ENCODE peak calls at places on chromosomes 12 and 14, in four cellular contexts. P is heart left ventricle, M is uterus, U is ovary. B is an unnamed sample.

GRCh38 chr12:103771466-103771865 is 69.6 kb downstream of the NT5DC3 start:
- DNase-seq in P (no peak), M (peak), U (peak), B (peak)

GRCh38 chr12:117155278-117156060 is 34.8 kb downstream of the FBXO21 start:
- DNase-seq in P (peak), M (no peak), U (peak), B (peak)

GRCh38 chr12:85036736-85037135 is 585 bp downstream of the LRRIQ1 start:
- DNase-seq in P (no peak), M (no peak), U (no peak), B (no peak)

GRCh38 chr12:30796508-30796780 is 41.7 kb upstream of the CAPRIN2 start:
- DNase-seq in P (no peak), M (no peak), U (peak), B (peak)

GRCh38 chr12:113407931-113408585 is 4.4 kb upstream of the SDS start:
- DNase-seq in P (no peak), M (no peak), U (no peak), B (no peak)

GRCh38 chr12:71746983-71747611 is 7.6 kb upstream of the RAB21 start:
- DNase-seq in P (peak), M (peak), U (peak), B (peak)

GRCh38 chr14:68349900-68350323 is 443.0 kb downstream of the ZFP36L1 start:
- DNase-seq in P (no peak), M (no peak), U (no peak), B (peak)

GRCh38 chr14:68147331-68147730 is 327.8 kb downstream of the RAD51B start:
- DNase-seq in P (no peak), M (no peak), U (no peak), B (no peak)

GRCh38 chr12:114902665-114903393 is 218.9 kb upstream of the TBX3 start:
- DNase-seq in P (no peak), M (no peak), U (no peak), B (no peak)

GRCh38 chr12:1936406-1937320 is 18.2 kb upstream of the CACNA2D4 start:
- DNase-seq in P (peak), M (peak), U (peak), B (peak)

GRCh38 chr14:58699656-58700055 is 61.9 kb downstream of the DACT1 start:
- DNase-seq in P (no peak), M (no peak), U (no peak), B (no peak)

GRCh38 chr12:7362734-7363133 is 58.9 kb downstream of the ACSM4 start:
- DNase-seq in P (no peak), M (no peak), U (no peak), B (no peak)

GRCh38 chr14:75563931-75564330 is 14.5 kb upstream of the FLVCR2 start:
- DNase-seq in P (no peak), M (no peak), U (no peak), B (no peak)

GRCh38 chr12:113221997-113222729 is 899 bp downstream of the TPCN1 start:
- DNase-seq in P (no peak), M (no peak), U (no peak), B (no peak)

GRCh38 chr14:100056964-100057817 is 8.0 kb upstream of the EVL start:
- DNase-seq in P (no peak), M (no peak), U (no peak), B (no peak)

GRCh38 chr12:121053706-121054105 is 14.7 kb upstream of the OASL start:
- DNase-seq in P (no peak), M (no peak), U (no peak), B (no peak)

GRCh38 chr14:64937821-64938193 is 4.7 kb downstream of the GPX2 start:
- DNase-seq in P (no peak), M (no peak), U (no peak), B (no peak)
- TF ChIP-seq CTCF in P (no peak), M (no peak), U (no peak), B (no peak)

GRCh38 chr14:102086346-102086971 is 385 bp downstream of the HSP90AA1 start:
- DNase-seq in P (peak), M (peak), U (no peak), B (peak)

GRCh38 chr14:102089621-102090343 is 2.9 kb upstream of the HSP90AA1 start:
- DNase-seq in P (no peak), M (no peak), U (no peak), B (no peak)

GRCh38 chr14:102086972-102087761 is at the start of gene HSP90AA1:
- DNase-seq in P (peak), M (peak), U (peak), B (peak)

GRCh38 chr14:102087762-102088011 is 843 bp upstream of the HSP90AA1 start:
- DNase-seq in P (no peak), M (no peak), U (no peak), B (peak)

DNA sequence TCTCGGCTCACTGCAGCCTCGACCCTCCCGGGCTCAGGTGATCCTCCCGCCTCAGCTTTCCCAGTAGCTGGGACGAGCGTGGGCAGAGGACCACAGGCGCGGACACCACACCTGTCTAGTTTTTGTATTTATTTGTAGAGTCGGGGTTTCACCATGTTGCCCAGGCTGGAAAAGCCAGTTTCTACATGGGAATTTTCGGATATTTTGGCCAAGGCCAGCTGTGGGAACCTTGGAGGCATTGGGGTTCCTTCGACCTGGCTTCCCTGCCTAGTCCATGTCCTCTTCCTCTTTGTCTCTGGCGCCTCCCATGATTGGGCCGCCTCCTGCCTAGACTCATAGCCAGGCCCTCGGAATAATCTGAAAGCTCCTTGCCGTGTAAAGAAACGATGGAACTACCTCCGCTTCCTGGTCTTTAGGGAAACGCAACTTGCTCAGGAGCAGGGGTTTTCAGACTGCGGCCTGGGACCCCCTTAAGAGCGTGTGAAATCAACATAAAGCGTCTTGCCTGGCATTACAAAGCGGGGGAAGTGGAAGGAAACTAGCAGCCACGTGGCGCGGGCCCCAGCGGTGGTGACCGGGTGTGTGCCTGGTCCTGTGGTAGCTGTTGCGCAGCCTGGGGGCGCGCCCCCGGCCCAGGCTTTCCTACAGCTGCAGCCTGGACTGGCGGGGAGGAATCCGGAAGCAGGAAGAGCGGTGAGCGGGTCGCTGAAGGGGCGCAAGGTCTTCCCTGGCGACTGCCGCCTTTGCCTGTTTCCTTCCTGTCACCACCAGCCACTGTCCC is 1.4 kb upstream of the HSP90AA1 start:
- DNase-seq in P (peak), M (peak), U (peak), B (peak)
- TF ChIP-seq POLR2A in P (no peak), M (no peak), U (no peak), B (no peak)

GRCh38 chr12:67942704-67943103 is 46.5 kb upstream of the IFNG-AS1 start:
- DNase-seq in P (no peak), M (no peak), U (no peak), B (no peak)
- H3K27ac ChIP-seq in P (no peak), M (peak), U (no peak), B (no peak)

GRCh38 chr12:131091413-131091975 is 137.8 kb downstream of the ADGRD1 start:
- DNase-seq in P (peak), M (peak), U (peak), B (no peak)
- TF ChIP-seq CTCF in P (no peak), M (no peak), U (no peak), B (no peak)

DNA sequence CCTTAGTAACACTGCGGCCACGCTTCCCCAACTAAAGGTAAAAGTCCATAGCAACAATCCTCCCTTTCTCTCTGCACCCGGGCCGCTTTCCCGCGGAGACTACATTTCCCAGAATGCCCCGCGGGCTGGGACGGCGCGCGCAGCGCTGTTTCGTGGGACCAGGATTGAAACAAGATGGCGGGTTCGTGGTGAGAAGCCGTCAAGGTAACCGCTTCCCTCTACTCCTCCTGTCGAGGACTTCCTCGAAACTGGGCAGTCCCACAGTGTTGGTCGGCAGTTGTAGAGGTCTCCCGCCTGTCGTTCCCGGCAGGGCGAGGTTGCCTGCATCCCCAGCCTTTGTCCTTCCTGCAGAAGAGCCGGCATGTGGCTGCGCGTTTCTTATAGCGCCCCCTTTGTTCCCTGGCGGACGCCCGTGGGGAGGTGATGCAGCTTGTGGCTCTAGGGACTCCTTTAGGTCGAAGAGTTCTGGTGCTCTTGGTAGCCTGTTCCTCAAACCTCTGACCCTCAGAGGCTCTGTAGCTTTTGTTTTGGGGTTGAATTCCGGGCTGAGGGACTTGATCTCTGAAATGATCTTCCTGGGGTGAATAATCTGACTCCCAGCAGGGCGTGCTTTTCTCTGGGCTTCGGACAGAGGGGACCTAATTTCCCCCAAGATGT is at the start of gene MRPL42:
- DNase-seq in P (peak), M (peak), U (peak), B (peak)
- TF ChIP-seq POLR2A in P (peak), M (peak), U (peak), B (peak)

GRCh38 chr14:25010471-25010870 is 39.5 kb downstream of the STXBP6 start:
- DNase-seq in P (no peak), M (no peak), U (no peak), B (no peak)

GRCh38 chr14:25017562-25017961 is 32.4 kb downstream of the STXBP6 start:
- DNase-seq in P (no peak), M (no peak), U (no peak), B (no peak)

GRCh38 chr14:25015761-25016160 is 34.2 kb downstream of the STXBP6 start:
- DNase-seq in P (no peak), M (no peak), U (no peak), B (no peak)

GRCh38 chr14:25011095-25011494 is 38.9 kb downstream of the STXBP6 start:
- DNase-seq in P (no peak), M (no peak), U (no peak), B (no peak)

GRCh38 chr14:25014440-25014839 is 35.5 kb downstream of the STXBP6 start:
- DNase-seq in P (no peak), M (no peak), U (no peak), B (no peak)
- H3K27ac ChIP-seq in P (no peak), M (no peak), U (no peak), B (no peak)

GRCh38 chr14:97970222-97970621 is 1173.0 kb downstream of the VRK1 start:
- DNase-seq in P (no peak), M (no peak), U (no peak), B (no peak)
- TF ChIP-seq CTCF in P (no peak), M (no peak), U (no peak), B (no peak)

DNA sequence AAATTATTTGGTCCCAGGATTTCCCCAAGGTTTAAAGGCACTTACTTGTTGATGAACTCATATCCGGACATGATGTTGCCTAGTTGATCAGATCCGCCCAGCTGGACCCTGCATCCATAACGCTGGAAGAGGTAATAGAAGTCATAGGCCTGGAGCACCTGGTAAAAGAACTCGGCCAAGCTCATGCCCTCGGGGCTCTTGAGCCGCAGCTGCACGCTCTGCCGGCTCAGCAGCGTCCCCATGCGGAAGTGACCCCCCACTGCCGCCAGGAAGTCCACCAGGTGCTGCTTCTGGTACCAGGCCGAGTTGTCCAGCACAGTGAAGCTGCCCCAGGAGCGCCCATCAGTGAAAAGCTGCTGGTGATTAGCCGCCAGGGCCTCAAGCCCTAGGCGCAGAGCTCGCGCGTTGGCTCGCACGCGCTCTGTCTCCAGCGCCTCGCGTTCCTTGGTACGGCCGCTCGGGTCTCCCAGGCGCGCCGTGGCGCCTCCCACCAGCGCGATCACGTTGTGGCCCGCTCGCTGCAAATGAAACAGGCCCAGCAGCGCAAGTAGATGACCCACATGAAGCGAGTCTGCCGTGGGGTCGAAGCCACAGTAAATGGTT is 545 bp downstream of the YARS2 start:
- DNase-seq in P (peak), M (peak), U (peak), B (peak)
- TF ChIP-seq POLR2A in P (no peak), M (no peak), U (no peak), B (no peak)

DNA sequence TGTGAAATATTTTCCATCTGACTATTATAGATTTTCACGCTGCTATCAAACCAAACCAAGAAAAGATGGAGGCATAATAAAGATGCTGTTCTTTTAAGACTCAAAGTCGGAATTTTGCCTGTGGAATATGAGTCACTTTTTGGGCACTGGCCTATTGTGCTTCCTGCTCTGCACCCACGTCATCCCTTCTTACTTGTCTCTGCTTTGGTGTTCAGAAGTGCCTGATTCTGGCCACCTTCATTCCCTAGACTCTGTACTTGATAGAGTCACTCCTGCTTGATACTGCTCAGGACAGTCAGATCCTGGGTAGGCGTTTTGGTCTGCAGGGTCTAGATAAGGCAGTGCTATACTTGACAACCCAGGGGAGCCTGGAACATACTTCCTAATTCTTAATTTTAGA is 1.9 kb downstream of the LRRK2 start:
- DNase-seq in P (peak), M (peak), U (peak), B (peak)
- H3K27ac ChIP-seq in P (no peak), M (peak), U (no peak), B (peak)

B was measured in body of pancreas.